ENCODE peak calls at places on chromosomes 1 and 21, in ten cellular contexts. One of them, this sample, is unnamed.
A peak's percentile ranks its signal among the peaks of the same experiment; 100 is the strongest.

GRCh38 chr1:108560430-108561144 is 687 bp downstream of the EEIG2 start:
- DNase-seq in left ventricle myocardium inferior: peak; percentile 29
- DNase-seq in Panc1: no peak
- DNase-seq in fibroblast of lung: peak; percentile 42
- DNase-seq in tibial artery: peak; percentile 72
- DNase-seq in IMR-90: peak; percentile 51
- DNase-seq in ascending aorta: peak; percentile 30
- DNase-seq in CD8-positive, alpha-beta T cell: peak; percentile 21
- DNase-seq in GM23338: peak; percentile 80
- DNase-seq in OCI-LY7: peak; percentile 81
- DNase-seq in this sample: peak; percentile 69

GRCh38 chr1:153652795-153653507 is 5.6 kb upstream of the SNAPIN start:
- DNase-seq in Panc1: no peak
- DNase-seq in GM23338: no peak
- DNase-seq in OCI-LY7: no peak
- DNase-seq in left ventricle myocardium inferior: no peak
- DNase-seq in IMR-90: peak; percentile 64
- DNase-seq in CD8-positive, alpha-beta T cell: no peak
- DNase-seq in ascending aorta: no peak
- DNase-seq in tibial artery: peak; percentile 61
- DNase-seq in fibroblast of lung: peak; percentile 21
- DNase-seq in this sample: no peak

GRCh38 chr21:37800496-37801061 is 115.7 kb downstream of the KCNJ6 start:
- DNase-seq in tibial artery: no peak
- DNase-seq in Panc1: no peak
- DNase-seq in left ventricle myocardium inferior: no peak
- DNase-seq in IMR-90: peak; percentile 25
- DNase-seq in ascending aorta: no peak
- DNase-seq in GM23338: no peak
- DNase-seq in CD8-positive, alpha-beta T cell: no peak
- DNase-seq in fibroblast of lung: peak; percentile 33
- DNase-seq in OCI-LY7: no peak
- DNase-seq in this sample: no peak

GRCh38 chr1:110600716-110601115 is 5.4 kb downstream of the KCNA2 start:
- DNase-seq in ascending aorta: no peak
- DNase-seq in tibial artery: no peak
- DNase-seq in OCI-LY7: no peak
- DNase-seq in CD8-positive, alpha-beta T cell: no peak
- DNase-seq in GM23338: no peak
- DNase-seq in left ventricle myocardium inferior: no peak
- DNase-seq in fibroblast of lung: no peak
- DNase-seq in IMR-90: no peak
- DNase-seq in Panc1: no peak
- DNase-seq in this sample: no peak

GRCh38 chr21:33047231-33047630 is 21.5 kb downstream of the OLIG2 start:
- DNase-seq in GM23338: no peak
- DNase-seq in CD8-positive, alpha-beta T cell: no peak
- DNase-seq in left ventricle myocardium inferior: no peak
- DNase-seq in Panc1: no peak
- DNase-seq in fibroblast of lung: peak; percentile 50
- DNase-seq in OCI-LY7: no peak
- DNase-seq in IMR-90: peak; percentile 72
- DNase-seq in ascending aorta: no peak
- DNase-seq in tibial artery: no peak
- DNase-seq in this sample: no peak

GRCh38 chr1:247373721-247374141 is 42.1 kb upstream of the ZNF496 start:
- DNase-seq in fibroblast of lung: peak; percentile 36
- DNase-seq in ascending aorta: no peak
- DNase-seq in IMR-90: peak; percentile 32
- DNase-seq in CD8-positive, alpha-beta T cell: peak; percentile 47
- DNase-seq in tibial artery: no peak
- DNase-seq in OCI-LY7: peak; percentile 71
- DNase-seq in GM23338: peak; percentile 94
- DNase-seq in left ventricle myocardium inferior: peak; percentile 41
- DNase-seq in Panc1: no peak
- DNase-seq in this sample: no peak

GRCh38 chr1:65082346-65083040 is 65.5 kb upstream of the AK4 start:
- DNase-seq in CD8-positive, alpha-beta T cell: no peak
- DNase-seq in tibial artery: no peak
- DNase-seq in Panc1: no peak
- DNase-seq in fibroblast of lung: no peak
- DNase-seq in ascending aorta: no peak
- DNase-seq in IMR-90: no peak
- DNase-seq in left ventricle myocardium inferior: no peak
- DNase-seq in GM23338: no peak
- DNase-seq in OCI-LY7: no peak
- DNase-seq in this sample: no peak

GRCh38 chr1:228647523-228648444 is 87.5 kb upstream of the RHOU start:
- DNase-seq in ascending aorta: no peak
- DNase-seq in left ventricle myocardium inferior: peak; percentile 19
- DNase-seq in GM23338: peak; percentile 77
- DNase-seq in fibroblast of lung: peak; percentile 29
- DNase-seq in CD8-positive, alpha-beta T cell: no peak
- DNase-seq in IMR-90: no peak
- DNase-seq in OCI-LY7: peak; percentile 17
- DNase-seq in Panc1: peak; percentile 76
- DNase-seq in tibial artery: peak; percentile 75
- DNase-seq in this sample: peak; percentile 81

DNA sequence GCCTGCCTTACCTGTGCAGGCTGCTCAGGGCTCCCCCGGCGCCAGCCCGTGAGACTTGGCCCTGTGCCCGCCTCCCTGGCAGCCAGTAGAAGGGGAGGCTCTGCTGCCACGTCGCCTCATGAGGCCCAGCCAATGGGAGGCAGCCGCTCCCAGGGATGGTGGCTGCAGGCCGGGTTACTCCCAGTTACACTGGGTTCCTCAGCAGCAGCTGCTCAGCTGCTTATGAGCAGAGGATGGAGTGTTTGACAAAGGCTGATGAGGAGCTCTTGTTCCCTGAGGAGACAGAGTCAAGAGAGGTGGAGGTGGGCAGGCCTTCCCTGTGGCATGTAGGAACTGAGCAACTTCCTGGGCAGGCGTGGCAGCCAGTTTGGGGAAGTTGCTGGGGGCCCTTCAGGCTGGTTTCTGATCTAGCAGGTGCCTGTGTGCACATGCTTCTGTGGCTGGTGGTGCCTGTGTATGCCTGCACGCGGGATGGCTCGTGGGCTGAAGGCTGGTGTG is 5.6 kb downstream of the MFSD2A start:
- DNase-seq in Panc1: no peak
- DNase-seq in CD8-positive, alpha-beta T cell: no peak
- DNase-seq in OCI-LY7: peak; percentile 87
- DNase-seq in ascending aorta: no peak
- DNase-seq in tibial artery: no peak
- DNase-seq in fibroblast of lung: no peak
- DNase-seq in IMR-90: no peak
- DNase-seq in left ventricle myocardium inferior: peak; percentile 27
- DNase-seq in GM23338: no peak
- DNase-seq in this sample: peak; percentile 91
- H3K4me3 ChIP-seq in Panc1: no peak overlapping the region
- H3K4me3 ChIP-seq in CD8-positive, alpha-beta T cell: no peak overlapping the region
- H3K4me3 ChIP-seq in OCI-LY7: peak overlapping the region; percentile 44
- H3K4me3 ChIP-seq in ascending aorta: no peak overlapping the region
- H3K4me3 ChIP-seq in tibial artery: no peak overlapping the region
- H3K4me3 ChIP-seq in fibroblast of lung: no peak overlapping the region
- H3K4me3 ChIP-seq in IMR-90: no peak overlapping the region
- H3K4me3 ChIP-seq in left ventricle myocardium inferior: no peak overlapping the region
- H3K4me3 ChIP-seq in GM23338: no peak overlapping the region
- H3K4me3 ChIP-seq in this sample: peak overlapping the region; percentile 16

DNA sequence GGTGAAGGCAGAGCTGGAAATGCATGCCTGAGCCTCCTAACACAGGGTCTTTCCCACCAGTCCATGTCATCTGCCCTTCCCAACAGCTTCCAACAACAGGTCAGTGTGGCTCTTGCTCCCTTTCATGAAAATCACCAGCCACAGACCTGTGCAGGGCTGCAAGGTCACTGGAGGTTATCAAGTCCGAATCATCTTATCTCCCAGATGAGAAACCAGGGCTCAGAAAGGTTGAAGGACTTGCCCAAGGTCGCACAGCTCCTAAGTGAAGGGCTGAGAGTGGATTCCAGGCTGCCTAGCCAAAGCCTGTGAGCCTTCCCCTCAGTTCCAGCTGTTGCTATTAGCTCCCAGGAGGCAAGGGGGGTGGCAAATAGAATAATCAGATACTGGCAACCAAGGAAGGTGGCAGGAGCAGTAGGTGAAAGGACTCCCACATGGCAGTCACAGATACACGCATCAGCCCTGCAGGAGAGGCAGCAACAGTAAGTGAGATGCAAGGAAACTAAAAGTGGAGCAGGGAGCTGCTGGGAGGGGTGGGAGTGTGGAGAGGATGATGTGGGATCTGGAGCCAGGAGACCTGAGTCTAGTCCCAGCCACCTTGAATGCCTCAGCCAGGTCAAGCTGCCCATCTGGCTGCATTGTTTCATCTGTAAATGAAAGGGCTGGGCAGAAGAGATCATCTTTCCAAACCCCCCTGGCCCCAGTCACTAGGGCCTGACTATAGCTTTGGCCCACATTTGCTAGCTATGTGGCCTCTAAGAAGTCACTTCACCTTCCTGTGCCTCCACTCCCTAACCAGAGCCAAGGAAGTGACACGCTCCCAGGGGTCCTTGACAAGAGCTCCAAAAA is 74.1 kb downstream of the SSBP3 start:
- DNase-seq in IMR-90: no peak
- DNase-seq in OCI-LY7: no peak
- DNase-seq in CD8-positive, alpha-beta T cell: no peak
- DNase-seq in fibroblast of lung: no peak
- DNase-seq in ascending aorta: no peak
- DNase-seq in Panc1: no peak
- DNase-seq in tibial artery: no peak
- DNase-seq in left ventricle myocardium inferior: no peak
- DNase-seq in GM23338: no peak
- DNase-seq in this sample: no peak
- H3K4me1 ChIP-seq in IMR-90: peaks cover 59% of the 10 kb centered on the region
- H3K4me1 ChIP-seq in OCI-LY7: peaks cover 56% of the 10 kb centered on the region
- H3K4me1 ChIP-seq in CD8-positive, alpha-beta T cell: peaks cover 29% of the 10 kb centered on the region
- H3K4me1 ChIP-seq in fibroblast of lung: peaks cover 42% of the 10 kb centered on the region
- H3K4me1 ChIP-seq in ascending aorta: peaks cover 15% of the 10 kb centered on the region
- H3K4me1 ChIP-seq in Panc1: no peaks in the 10 kb centered on the region
- H3K4me1 ChIP-seq in tibial artery: peaks cover 96% of the 10 kb centered on the region
- H3K4me1 ChIP-seq in left ventricle myocardium inferior: peaks cover 100% of the 10 kb centered on the region
- H3K4me1 ChIP-seq in GM23338: peaks cover 98% of the 10 kb centered on the region
- H3K4me1 ChIP-seq in this sample: peaks cover 23% of the 10 kb centered on the region

GRCh38 chr1:17079140-17079868 is 25.5 kb upstream of the SDHB start:
- DNase-seq in left ventricle myocardium inferior: no peak
- DNase-seq in OCI-LY7: no peak
- DNase-seq in IMR-90: no peak
- DNase-seq in CD8-positive, alpha-beta T cell: no peak
- DNase-seq in Panc1: no peak
- DNase-seq in tibial artery: no peak
- DNase-seq in ascending aorta: no peak
- DNase-seq in GM23338: no peak
- DNase-seq in fibroblast of lung: no peak
- DNase-seq in this sample: no peak

GRCh38 chr1:17080085-17080759 is 26.4 kb upstream of the SDHB start:
- DNase-seq in GM23338: no peak
- DNase-seq in fibroblast of lung: no peak
- DNase-seq in OCI-LY7: no peak
- DNase-seq in CD8-positive, alpha-beta T cell: no peak
- DNase-seq in tibial artery: no peak
- DNase-seq in IMR-90: no peak
- DNase-seq in Panc1: no peak
- DNase-seq in left ventricle myocardium inferior: no peak
- DNase-seq in ascending aorta: no peak
- DNase-seq in this sample: no peak

GRCh38 chr1:17080881-17081280 is 27.0 kb upstream of the SDHB start:
- DNase-seq in IMR-90: no peak
- DNase-seq in Panc1: no peak
- DNase-seq in OCI-LY7: no peak
- DNase-seq in fibroblast of lung: no peak
- DNase-seq in tibial artery: no peak
- DNase-seq in CD8-positive, alpha-beta T cell: no peak
- DNase-seq in left ventricle myocardium inferior: no peak
- DNase-seq in GM23338: no peak
- DNase-seq in ascending aorta: no peak
- DNase-seq in this sample: no peak

GRCh38 chr1:17071794-17072193 is 18.0 kb upstream of the SDHB start:
- DNase-seq in left ventricle myocardium inferior: no peak
- DNase-seq in tibial artery: no peak
- DNase-seq in GM23338: no peak
- DNase-seq in Panc1: no peak
- DNase-seq in CD8-positive, alpha-beta T cell: no peak
- DNase-seq in ascending aorta: no peak
- DNase-seq in fibroblast of lung: no peak
- DNase-seq in IMR-90: no peak
- DNase-seq in OCI-LY7: no peak
- DNase-seq in this sample: no peak

DNA sequence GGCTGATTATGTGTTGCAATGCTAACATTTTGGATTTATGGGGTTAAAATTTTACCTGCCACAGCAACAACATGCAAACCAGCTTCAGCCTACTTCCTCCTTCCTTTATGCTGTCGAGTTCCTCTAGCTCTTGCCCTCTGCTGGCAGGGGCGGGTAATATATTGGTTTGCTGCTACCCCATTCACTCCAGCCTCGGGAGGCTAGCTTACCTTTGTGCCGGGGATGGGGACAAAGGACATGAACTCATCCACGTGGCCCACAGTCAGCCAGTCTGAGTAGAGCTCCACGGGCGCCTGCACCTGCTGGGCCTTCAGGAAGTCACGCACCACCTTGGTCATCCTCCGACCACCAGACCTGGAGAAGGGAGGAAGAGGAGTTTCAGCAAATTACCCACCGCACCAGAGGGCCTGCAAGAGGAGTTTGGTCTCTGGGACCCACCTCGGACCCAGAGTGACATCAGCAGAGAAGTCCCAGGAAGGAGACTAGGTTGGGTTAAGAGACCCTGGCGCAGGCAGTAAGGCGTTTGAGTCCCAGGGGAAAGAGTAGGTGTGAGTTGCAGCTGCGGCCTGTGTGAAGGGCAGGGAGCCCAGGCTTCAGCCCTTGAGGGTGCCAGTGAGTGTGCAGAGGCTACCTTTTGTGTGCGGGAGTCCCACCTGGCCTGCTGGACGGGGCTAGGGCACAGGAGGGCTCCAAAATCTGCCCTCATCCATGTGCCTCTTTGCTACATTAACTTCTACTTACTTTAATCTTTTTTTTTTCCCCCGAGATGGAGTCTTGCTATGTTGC is 21.8 kb upstream of the SDHB start:
- DNase-seq in GM23338: peak; percentile 84
- DNase-seq in IMR-90: no peak
- DNase-seq in fibroblast of lung: no peak
- DNase-seq in Panc1: no peak
- DNase-seq in CD8-positive, alpha-beta T cell: no peak
- DNase-seq in left ventricle myocardium inferior: no peak
- DNase-seq in ascending aorta: no peak
- DNase-seq in tibial artery: no peak
- DNase-seq in OCI-LY7: peak; percentile 35
- DNase-seq in this sample: no peak
- TF ChIP-seq CTCF in GM23338: peak; percentile 68
- TF ChIP-seq CTCF in IMR-90: peak; percentile 47
- TF ChIP-seq CTCF in fibroblast of lung: peak; percentile 27
- TF ChIP-seq CTCF in Panc1: peak; percentile 87
- TF ChIP-seq CTCF in CD8-positive, alpha-beta T cell: no peak
- TF ChIP-seq CTCF in left ventricle myocardium inferior: peak; percentile 9
- TF ChIP-seq CTCF in ascending aorta: no peak
- TF ChIP-seq CTCF in tibial artery: no peak
- TF ChIP-seq CTCF in OCI-LY7: peak; percentile 67
- TF ChIP-seq CTCF in this sample: peak; percentile 54

DNA sequence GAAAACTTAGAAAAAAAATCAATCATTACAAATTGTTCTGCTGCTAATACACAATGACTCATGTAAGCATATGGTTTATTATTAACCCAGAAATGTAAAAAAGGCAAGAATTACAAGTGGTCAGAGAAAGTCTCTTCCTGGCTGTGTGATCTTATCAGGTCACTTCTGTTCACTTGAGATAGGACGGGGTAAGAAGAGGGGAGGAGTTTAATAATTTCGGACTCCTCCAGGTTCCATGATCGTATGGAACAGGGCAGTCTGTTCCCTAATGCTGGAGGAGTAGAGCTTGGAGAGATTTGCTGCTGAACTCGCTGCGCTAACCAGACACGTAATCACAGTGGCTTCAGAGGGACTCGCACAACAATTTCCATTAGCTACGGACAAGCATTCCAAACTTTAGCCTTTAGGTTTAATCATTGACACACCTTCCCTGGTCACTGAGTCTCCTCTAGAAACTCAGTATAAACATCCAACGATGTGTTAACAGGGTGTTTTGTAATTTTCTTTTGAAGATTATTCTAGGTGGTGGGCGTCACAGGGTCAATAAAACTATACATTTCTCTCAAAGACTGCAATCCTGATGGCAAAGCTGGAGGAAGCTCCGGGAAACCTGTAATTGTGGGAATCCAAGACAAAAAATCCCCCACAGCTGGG is 1.3 kb downstream of the CRYZ start:
- DNase-seq in tibial artery: no peak
- DNase-seq in CD8-positive, alpha-beta T cell: no peak
- DNase-seq in GM23338: no peak
- DNase-seq in left ventricle myocardium inferior: no peak
- DNase-seq in fibroblast of lung: peak; percentile 14
- DNase-seq in ascending aorta: no peak
- DNase-seq in Panc1: no peak
- DNase-seq in IMR-90: peak; percentile 21
- DNase-seq in OCI-LY7: no peak
- DNase-seq in this sample: no peak
- H3K4me3 ChIP-seq in tibial artery: peak overlapping the region; percentile 74
- H3K4me3 ChIP-seq in CD8-positive, alpha-beta T cell: no peak overlapping the region
- H3K4me3 ChIP-seq in GM23338: peak overlapping the region; percentile 59
- H3K4me3 ChIP-seq in left ventricle myocardium inferior: peak overlapping the region; percentile 84
- H3K4me3 ChIP-seq in fibroblast of lung: peak overlapping the region; percentile 87
- H3K4me3 ChIP-seq in ascending aorta: peak overlapping the region; percentile 65
- H3K4me3 ChIP-seq in Panc1: peak overlapping the region; percentile 72
- H3K4me3 ChIP-seq in IMR-90: no peak overlapping the region
- H3K4me3 ChIP-seq in OCI-LY7: peak overlapping the region; percentile 95
- H3K4me3 ChIP-seq in this sample: peak overlapping the region; percentile 68

This sample was measured in left lung.